ENCODE peak calls at places on chromosome 22, in six cellular contexts. One of them, this sample, is unnamed.

GRCh38 chr22:27435839-27436581 is 365.5 kb downstream of the MN1 start:
- DNase-seq in suprapubic skin: no peak
- DNase-seq in tibial nerve: peak
- DNase-seq in heart left ventricle: peak
- DNase-seq in transverse colon: peak
- DNase-seq in A549: no peak
- DNase-seq in this sample: no peak

GRCh38 chr22:23192133-23192532 is 11.8 kb downstream of the BCR start:
- DNase-seq in suprapubic skin: no peak
- DNase-seq in tibial nerve: no peak
- DNase-seq in heart left ventricle: no peak
- DNase-seq in transverse colon: no peak
- DNase-seq in A549: no peak
- DNase-seq in this sample: no peak

GRCh38 chr22:35342390-35342789 is 38.5 kb upstream of the HMOX1 start:
- DNase-seq in suprapubic skin: no peak
- DNase-seq in tibial nerve: no peak
- DNase-seq in heart left ventricle: peak
- DNase-seq in transverse colon: no peak
- DNase-seq in A549: no peak
- DNase-seq in this sample: no peak

GRCh38 chr22:48577014-48577690 is 1250.5 kb downstream of the BRD1 start:
- DNase-seq in suprapubic skin: no peak
- DNase-seq in tibial nerve: no peak
- DNase-seq in heart left ventricle: peak
- DNase-seq in transverse colon: no peak
- DNase-seq in A549: no peak
- DNase-seq in this sample: no peak

GRCh38 chr22:48574776-48575566 is 1252.7 kb downstream of the BRD1 start:
- DNase-seq in suprapubic skin: no peak
- DNase-seq in tibial nerve: no peak
- DNase-seq in heart left ventricle: peak
- DNase-seq in transverse colon: peak
- DNase-seq in A549: peak
- DNase-seq in this sample: peak

GRCh38 chr22:48444320-48445112 is 1383.2 kb downstream of the BRD1 start:
- DNase-seq in suprapubic skin: no peak
- DNase-seq in tibial nerve: no peak
- DNase-seq in heart left ventricle: peak
- DNase-seq in transverse colon: no peak
- DNase-seq in A549: no peak
- DNase-seq in this sample: no peak

GRCh38 chr22:43789452-43789851 is 22.7 kb downstream of the EFCAB6 start:
- DNase-seq in suprapubic skin: no peak
- DNase-seq in tibial nerve: no peak
- DNase-seq in heart left ventricle: no peak
- DNase-seq in transverse colon: peak
- DNase-seq in A549: peak
- DNase-seq in this sample: no peak

GRCh38 chr22:29157759-29158535 is 47.7 kb upstream of the EMID1 start:
- DNase-seq in suprapubic skin: no peak
- DNase-seq in tibial nerve: no peak
- DNase-seq in heart left ventricle: no peak
- DNase-seq in transverse colon: no peak
- DNase-seq in A549: no peak
- DNase-seq in this sample: no peak

GRCh38 chr22:33747576-33748180 is 172.6 kb downstream of the LARGE1 start:
- DNase-seq in suprapubic skin: no peak
- DNase-seq in tibial nerve: no peak
- DNase-seq in heart left ventricle: no peak
- DNase-seq in transverse colon: peak
- DNase-seq in A549: no peak
- DNase-seq in this sample: no peak

GRCh38 chr22:42263944-42264343 is 6.5 kb downstream of the TCF20 start:
- DNase-seq in suprapubic skin: no peak
- DNase-seq in tibial nerve: no peak
- DNase-seq in heart left ventricle: no peak
- DNase-seq in transverse colon: no peak
- DNase-seq in A549: no peak
- DNase-seq in this sample: no peak

GRCh38 chr22:45302047-45302446 is 7.7 kb upstream of the FAM118A start:
- DNase-seq in suprapubic skin: no peak
- DNase-seq in tibial nerve: no peak
- DNase-seq in heart left ventricle: no peak
- DNase-seq in transverse colon: no peak
- DNase-seq in A549: peak
- DNase-seq in this sample: no peak

GRCh38 chr22:27179161-27179560 is 521.8 kb downstream of the MIAT start:
- DNase-seq in suprapubic skin: no peak
- DNase-seq in tibial nerve: no peak
- DNase-seq in heart left ventricle: no peak
- DNase-seq in transverse colon: no peak
- DNase-seq in A549: no peak
- DNase-seq in this sample: no peak

GRCh38 chr22:23007823-23008222 is 62.5 kb upstream of the GNAZ start:
- DNase-seq in suprapubic skin: no peak
- DNase-seq in tibial nerve: no peak
- DNase-seq in heart left ventricle: no peak
- DNase-seq in transverse colon: no peak
- DNase-seq in A549: no peak
- DNase-seq in this sample: no peak

GRCh38 chr22:46053563-46054090 is 76.7 kb upstream of the WNT7B start:
- DNase-seq in suprapubic skin: peak
- DNase-seq in tibial nerve: peak
- DNase-seq in heart left ventricle: peak
- DNase-seq in transverse colon: peak
- DNase-seq in A549: peak
- DNase-seq in this sample: peak

GRCh38 chr22:24185001-24185500 is 3.8 kb downstream of the SUSD2 start:
- DNase-seq in suprapubic skin: no peak
- DNase-seq in tibial nerve: no peak
- DNase-seq in heart left ventricle: no peak
- DNase-seq in transverse colon: no peak
- DNase-seq in A549: no peak
- DNase-seq in this sample: no peak

GRCh38 chr22:47115921-47116320 is 353.5 kb downstream of the TBC1D22A start:
- DNase-seq in suprapubic skin: no peak
- DNase-seq in tibial nerve: no peak
- DNase-seq in heart left ventricle: peak
- DNase-seq in transverse colon: no peak
- DNase-seq in A549: no peak
- DNase-seq in this sample: no peak

GRCh38 chr22:23116506-23117263 is 25.1 kb downstream of the RSPH14 start:
- DNase-seq in suprapubic skin: no peak
- DNase-seq in tibial nerve: no peak
- DNase-seq in heart left ventricle: no peak
- DNase-seq in transverse colon: no peak
- DNase-seq in A549: no peak
- DNase-seq in this sample: no peak

GRCh38 chr22:45771711-45772110 is 100.1 kb downstream of the ATXN10 start:
- DNase-seq in suprapubic skin: no peak
- DNase-seq in tibial nerve: no peak
- DNase-seq in heart left ventricle: no peak
- DNase-seq in transverse colon: no peak
- DNase-seq in A549: no peak
- DNase-seq in this sample: no peak

GRCh38 chr22:40578171-40578570 is 58.3 kb downstream of the MRTFA start:
- DNase-seq in suprapubic skin: no peak
- DNase-seq in tibial nerve: no peak
- DNase-seq in heart left ventricle: no peak
- DNase-seq in transverse colon: no peak
- DNase-seq in A549: no peak
- DNase-seq in this sample: no peak

GRCh38 chr22:25567305-25567704 is 2.8 kb downstream of the GRK3 start:
- DNase-seq in suprapubic skin: no peak
- DNase-seq in tibial nerve: no peak
- DNase-seq in heart left ventricle: no peak
- DNase-seq in transverse colon: no peak
- DNase-seq in A549: no peak
- DNase-seq in this sample: peak

GRCh38 chr22:25563757-25564319 is 637 bp upstream of the GRK3 start:
- DNase-seq in suprapubic skin: no peak
- DNase-seq in tibial nerve: no peak
- DNase-seq in heart left ventricle: no peak
- DNase-seq in transverse colon: peak
- DNase-seq in A549: no peak
- DNase-seq in this sample: peak

GRCh38 chr22:25566812-25567211 is 2.3 kb downstream of the GRK3 start:
- DNase-seq in suprapubic skin: no peak
- DNase-seq in tibial nerve: no peak
- DNase-seq in heart left ventricle: no peak
- DNase-seq in transverse colon: no peak
- DNase-seq in A549: no peak
- DNase-seq in this sample: peak

GRCh38 chr22:25564979-25565677 is 653 bp downstream of the GRK3 start:
- DNase-seq in suprapubic skin: no peak
- DNase-seq in tibial nerve: no peak
- DNase-seq in heart left ventricle: peak
- DNase-seq in transverse colon: peak
- DNase-seq in A549: peak
- DNase-seq in this sample: no peak

GRCh38 chr22:25564320-25564978 is at the start of gene GRK3:
- DNase-seq in suprapubic skin: peak
- DNase-seq in tibial nerve: peak
- DNase-seq in heart left ventricle: peak
- DNase-seq in transverse colon: peak
- DNase-seq in A549: peak
- DNase-seq in this sample: peak
- TF ChIP-seq POLR2A in suprapubic skin: no peak
- TF ChIP-seq POLR2A in tibial nerve: no peak
- TF ChIP-seq POLR2A in heart left ventricle: peak
- TF ChIP-seq POLR2A in transverse colon: peak
- TF ChIP-seq POLR2A in A549: peak
- TF ChIP-seq POLR2A in this sample: peak

GRCh38 chr22:37741312-37741795 is 44.5 kb downstream of the TRIOBP start:
- DNase-seq in suprapubic skin: peak
- DNase-seq in tibial nerve: peak
- DNase-seq in heart left ventricle: peak
- DNase-seq in transverse colon: peak
- DNase-seq in A549: peak
- DNase-seq in this sample: no peak

GRCh38 chr22:37740455-37741311 is 43.8 kb downstream of the TRIOBP start:
- DNase-seq in suprapubic skin: no peak
- DNase-seq in tibial nerve: no peak
- DNase-seq in heart left ventricle: no peak
- DNase-seq in transverse colon: no peak
- DNase-seq in A549: no peak
- DNase-seq in this sample: no peak

GRCh38 chr22:37739611-37740049 is 42.8 kb downstream of the TRIOBP start:
- DNase-seq in suprapubic skin: no peak
- DNase-seq in tibial nerve: no peak
- DNase-seq in heart left ventricle: no peak
- DNase-seq in transverse colon: no peak
- DNase-seq in A549: no peak
- DNase-seq in this sample: no peak

GRCh38 chr22:37742374-37743092 is 45.7 kb downstream of the TRIOBP start:
- DNase-seq in suprapubic skin: no peak
- DNase-seq in tibial nerve: no peak
- DNase-seq in heart left ventricle: no peak
- DNase-seq in transverse colon: no peak
- DNase-seq in A549: no peak
- DNase-seq in this sample: no peak

GRCh38 chr22:37739000-37739399 is 42.2 kb downstream of the TRIOBP start:
- DNase-seq in suprapubic skin: no peak
- DNase-seq in tibial nerve: peak
- DNase-seq in heart left ventricle: peak
- DNase-seq in transverse colon: no peak
- DNase-seq in A549: no peak
- DNase-seq in this sample: no peak
- TF ChIP-seq POLR2A in suprapubic skin: no peak
- TF ChIP-seq POLR2A in tibial nerve: no peak
- TF ChIP-seq POLR2A in heart left ventricle: no peak
- TF ChIP-seq POLR2A in transverse colon: no peak
- TF ChIP-seq POLR2A in A549: no peak
- TF ChIP-seq POLR2A in this sample: no peak

GRCh38 chr22:20211997-20212753 is 55.9 kb downstream of the RTN4R start:
- DNase-seq in suprapubic skin: no peak
- DNase-seq in tibial nerve: peak
- DNase-seq in heart left ventricle: peak
- DNase-seq in transverse colon: peak
- DNase-seq in A549: no peak
- DNase-seq in this sample: no peak
- TF ChIP-seq POLR2A in suprapubic skin: no peak
- TF ChIP-seq POLR2A in tibial nerve: no peak
- TF ChIP-seq POLR2A in heart left ventricle: no peak
- TF ChIP-seq POLR2A in transverse colon: no peak
- TF ChIP-seq POLR2A in A549: no peak
- TF ChIP-seq POLR2A in this sample: no peak

GRCh38 chr22:49973018-49973965 is 12.7 kb downstream of the PIM3 start:
- DNase-seq in suprapubic skin: no peak
- DNase-seq in tibial nerve: no peak
- DNase-seq in heart left ventricle: no peak
- DNase-seq in transverse colon: no peak
- DNase-seq in A549: no peak
- DNase-seq in this sample: no peak
- TF ChIP-seq POLR2A in suprapubic skin: no peak
- TF ChIP-seq POLR2A in tibial nerve: no peak
- TF ChIP-seq POLR2A in heart left ventricle: no peak
- TF ChIP-seq POLR2A in transverse colon: no peak
- TF ChIP-seq POLR2A in A549: no peak
- TF ChIP-seq POLR2A in this sample: no peak

GRCh38 chr22:49964493-49965290 is 4.1 kb downstream of the PIM3 start:
- DNase-seq in suprapubic skin: peak
- DNase-seq in tibial nerve: peak
- DNase-seq in heart left ventricle: peak
- DNase-seq in transverse colon: peak
- DNase-seq in A549: no peak
- DNase-seq in this sample: no peak
- TF ChIP-seq POLR2A in suprapubic skin: no peak
- TF ChIP-seq POLR2A in tibial nerve: no peak
- TF ChIP-seq POLR2A in heart left ventricle: no peak
- TF ChIP-seq POLR2A in transverse colon: no peak
- TF ChIP-seq POLR2A in A549: no peak
- TF ChIP-seq POLR2A in this sample: no peak

GRCh38 chr22:21679383-21679782 is 13.6 kb downstream of the PPIL2 start:
- DNase-seq in suprapubic skin: no peak
- DNase-seq in tibial nerve: no peak
- DNase-seq in heart left ventricle: no peak
- DNase-seq in transverse colon: no peak
- DNase-seq in A549: no peak
- DNase-seq in this sample: no peak

GRCh38 chr22:21681566-21682370 is 16.0 kb downstream of the PPIL2 start:
- DNase-seq in suprapubic skin: no peak
- DNase-seq in tibial nerve: no peak
- DNase-seq in heart left ventricle: no peak
- DNase-seq in transverse colon: no peak
- DNase-seq in A549: no peak
- DNase-seq in this sample: no peak

GRCh38 chr22:21683401-21683811 is 17.6 kb downstream of the PPIL2 start:
- DNase-seq in suprapubic skin: no peak
- DNase-seq in tibial nerve: no peak
- DNase-seq in heart left ventricle: no peak
- DNase-seq in transverse colon: no peak
- DNase-seq in A549: no peak
- DNase-seq in this sample: no peak

GRCh38 chr22:21682385-21683175 is 16.8 kb downstream of the PPIL2 start:
- DNase-seq in suprapubic skin: no peak
- DNase-seq in tibial nerve: no peak
- DNase-seq in heart left ventricle: no peak
- DNase-seq in transverse colon: no peak
- DNase-seq in A549: no peak
- DNase-seq in this sample: no peak

GRCh38 chr22:21680830-21681565 is 15.2 kb downstream of the PPIL2 start:
- DNase-seq in suprapubic skin: no peak
- DNase-seq in tibial nerve: no peak
- DNase-seq in heart left ventricle: no peak
- DNase-seq in transverse colon: no peak
- DNase-seq in A549: no peak
- DNase-seq in this sample: no peak
- TF ChIP-seq POLR2A in suprapubic skin: no peak
- TF ChIP-seq POLR2A in tibial nerve: no peak
- TF ChIP-seq POLR2A in heart left ventricle: no peak
- TF ChIP-seq POLR2A in transverse colon: no peak
- TF ChIP-seq POLR2A in A549: no peak
- TF ChIP-seq POLR2A in this sample: no peak